ENCODE peak calls at places on chromosomes 5 and 9, in seven cellular contexts. R, C, S, E, K, Y and Q are unnamed samples.

GRCh38 chr9:105959491-105959890 is 265.1 kb downstream of the TMEM38B start:
- DNase-seq in Y (no peak), E (no peak), S (no peak), R (no peak), C (no peak), K (no peak), Q (no peak)

GRCh38 chr9:91724609-91725505 is 225.2 kb downstream of the ROR2 start:
- DNase-seq in E (no peak), S (no peak), K (no peak), Y (no peak), R (no peak), C (no peak), Q (no peak)

GRCh38 chr5:63401434-63402046 is 560.7 kb downstream of the HTR1A start:
- DNase-seq in Y (peak), R (peak), E (peak), C (peak), S (peak), K (peak), Q (peak)

GRCh38 chr5:454936-455335 is 12.0 kb downstream of the EXOC3 start:
- DNase-seq in C (no peak), E (peak), R (no peak), S (no peak), K (no peak), Y (no peak), Q (no peak)

GRCh38 chr9:126564128-126564527 is 49.6 kb upstream of the LMX1B start:
- DNase-seq in E (no peak), S (no peak), C (no peak), K (no peak), R (no peak), Y (no peak), Q (no peak)

GRCh38 chr5:122182491-122182921 is 53.2 kb downstream of the ZNF474 start:
- DNase-seq in E (peak), S (no peak), Y (no peak), R (no peak), K (no peak), C (no peak), Q (no peak)

GRCh38 chr9:116550728-116551436 is 136.2 kb upstream of the TRIM32 start:
- DNase-seq in E (no peak), S (no peak), K (no peak), C (no peak), R (no peak), Y (no peak), Q (no peak)

GRCh38 chr9:126860757-126861466 is 473 bp downstream of the ZBTB34 start:
- DNase-seq in R (no peak), Y (peak), C (no peak), K (peak), E (peak), S (no peak), Q (peak)

GRCh38 chr9:133254471-133254870 is 20.5 kb downstream of the ABO start:
- DNase-seq in C (no peak), Y (no peak), E (no peak), S (no peak), R (no peak), K (no peak), Q (no peak)

GRCh38 chr9:129143461-129143927 is 32.3 kb downstream of the PTPA start:
- DNase-seq in R (no peak), K (peak), Y (no peak), C (no peak), E (peak), S (peak), Q (no peak)

GRCh38 chr5:54415896-54416640 is 39.4 kb upstream of the HSPB3 start:
- DNase-seq in Y (no peak), S (no peak), R (no peak), C (no peak), K (no peak), E (no peak), Q (no peak)

GRCh38 chr5:145975361-145976066 is 39.1 kb downstream of the SH3RF2 start:
- DNase-seq in R (no peak), Y (no peak), C (peak), E (no peak), S (peak), K (no peak), Q (peak)

GRCh38 chr9:86940774-86941173 is 6.5 kb downstream of the GAS1 start:
- DNase-seq in K (no peak), S (no peak), R (no peak), Y (no peak), C (no peak), E (no peak), Q (no peak)

GRCh38 chr5:61472172-61472958 is 140.3 kb downstream of the ZSWIM6 start:
- DNase-seq in K (no peak), R (no peak), S (no peak), Y (no peak), E (no peak), C (no peak), Q (no peak)

GRCh38 chr5:158589939-158590338 is 509.8 kb downstream of the EBF1 start:
- DNase-seq in K (no peak), R (no peak), E (no peak), C (no peak), Y (no peak), S (no peak), Q (no peak)

GRCh38 chr9:93020785-93021670 is 37.5 kb upstream of the SUSD3 start:
- DNase-seq in S (no peak), C (no peak), K (no peak), R (no peak), E (no peak), Y (no peak), Q (no peak)

GRCh38 chr5:148928141-148928540 is 101.7 kb downstream of the ADRB2 start:
- DNase-seq in E (no peak), S (no peak), R (no peak), C (no peak), K (no peak), Y (no peak), Q (no peak)

GRCh38 chr5:78627175-78627574 is 21.4 kb downstream of the LHFPL2 start:
- DNase-seq in K (peak), Y (no peak), R (no peak), E (no peak), S (no peak), C (no peak), Q (no peak)

GRCh38 chr9:90219548-90220118 is 423.0 kb downstream of the DIRAS2 start:
- DNase-seq in R (no peak), C (no peak), S (peak), K (peak), Y (peak), E (peak), Q (peak)

GRCh38 chr9:127506814-127507750 is 55.8 kb downstream of the LRSAM1 start:
- DNase-seq in K (peak), E (no peak), Y (peak), S (no peak), C (no peak), R (no peak), Q (no peak)

GRCh38 chr9:109912726-109913460 is 132.9 kb downstream of the PALM2AKAP2 start:
- DNase-seq in E (no peak), Y (no peak), S (no peak), K (no peak), C (no peak), R (no peak), Q (no peak)

GRCh38 chr9:84791608-84792007 is 122.1 kb downstream of the NTRK2 start:
- DNase-seq in R (no peak), C (no peak), K (no peak), S (no peak), E (no peak), Y (no peak), Q (no peak)

GRCh38 chr9:128916204-128916603 is 4.6 kb upstream of the PHYHD1 start:
- DNase-seq in Y (no peak), R (no peak), S (no peak), E (no peak), C (no peak), K (no peak), Q (no peak)

GRCh38 chr5:125525356-125525755 is 778.9 kb upstream of the ZNF608 start:
- DNase-seq in E (no peak), C (no peak), R (no peak), K (no peak), Y (no peak), S (no peak), Q (no peak)

GRCh38 chr5:39520232-39520572 is 95.4 kb upstream of the DAB2 start:
- DNase-seq in C (no peak), S (no peak), E (no peak), R (no peak), Y (no peak), K (no peak), Q (no peak)

GRCh38 chr5:72956324-72957140 is 691 bp downstream of the FCHO2 start:
- DNase-seq in R (no peak), E (peak), C (no peak), Y (peak), K (peak), S (peak), Q (peak)

GRCh38 chr5:80083115-80083890 is 48.2 kb downstream of the THBS4 start:
- DNase-seq in C (peak), K (peak), R (no peak), S (peak), Y (peak), E (peak), Q (peak)

GRCh38 chr5:150461231-150461630 is 11.7 kb upstream of the RPS14 start:
- DNase-seq in C (no peak), R (peak), E (peak), Y (no peak), K (peak), S (no peak), Q (no peak)

GRCh38 chr9:82546131-82546530 is 516.8 kb downstream of the RASEF start:
- DNase-seq in K (no peak), C (no peak), E (no peak), R (no peak), S (no peak), Y (no peak), Q (no peak)

GRCh38 chr5:69493235-69493925 is 790 bp downstream of the OCLN start:
- DNase-seq in K (no peak), Y (peak), C (no peak), E (peak), R (no peak), S (no peak), Q (peak)

GRCh38 chr5:154901276-154901675 is 36.7 kb downstream of the GEMIN5 start:
- DNase-seq in C (no peak), R (no peak), E (no peak), S (no peak), Y (no peak), K (no peak), Q (no peak)

DNA sequence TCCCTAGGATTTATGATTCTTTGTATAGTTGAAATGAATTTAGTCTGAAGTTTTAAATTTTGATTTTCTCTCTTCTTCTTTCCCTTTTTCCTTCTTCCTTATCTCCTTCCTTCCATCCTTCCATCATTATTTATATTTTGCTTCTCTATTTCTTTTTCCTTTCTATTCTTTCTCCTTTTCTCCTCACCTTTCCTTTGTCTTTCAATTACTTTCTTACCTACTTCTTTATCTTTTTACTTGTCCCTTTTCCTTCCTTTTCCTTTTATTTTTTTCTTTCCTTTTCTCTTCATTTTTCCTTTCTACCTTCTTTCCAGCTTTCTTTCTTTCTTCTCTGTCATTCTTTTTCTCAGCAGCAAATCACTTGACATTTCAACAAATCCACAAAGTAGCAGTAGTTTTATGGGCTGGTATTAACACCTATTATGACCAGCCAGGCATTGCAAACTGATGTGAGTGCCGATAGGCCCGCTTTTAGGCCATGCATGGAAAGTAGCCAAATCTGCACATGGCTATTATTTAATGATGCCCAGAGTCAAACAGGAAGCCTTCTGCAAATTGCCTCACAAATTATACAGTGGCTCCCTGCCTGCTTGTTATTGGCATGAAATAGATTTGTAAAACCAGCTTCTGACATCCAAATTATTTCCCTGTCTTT is 37.1 kb upstream of the NR3C1 start:
- DNase-seq in K (no peak), R (no peak), C (no peak), S (no peak), E (no peak), Y (no peak), Q (no peak)
- TF ChIP-seq SP1 in K (no peak), R (no peak), C (no peak), S (no peak), E (no peak), Y (no peak), Q (no peak)

GRCh38 chr5:92222449-92222848 is 839.3 kb upstream of the ARRDC3 start:
- DNase-seq in E (peak), Y (no peak), C (peak), R (no peak), S (no peak), K (no peak), Q (no peak)
- TF ChIP-seq SP1 in E (no peak), Y (no peak), C (no peak), R (no peak), S (no peak), K (no peak), Q (no peak)

GRCh38 chr5:177419045-177419444 is 7.4 kb upstream of the GRK6 start:
- DNase-seq in K (no peak), C (no peak), Y (no peak), R (no peak), S (no peak), E (no peak), Q (no peak)
- TF ChIP-seq SP1 in K (no peak), C (no peak), Y (no peak), R (no peak), S (no peak), E (no peak), Q (no peak)

GRCh38 chr5:167918492-167919267 is 372.8 kb upstream of the WWC1 start:
- DNase-seq in K (no peak), Y (no peak), E (no peak), C (no peak), S (no peak), R (no peak), Q (no peak)
- TF ChIP-seq SP1 in K (no peak), Y (no peak), E (no peak), C (no peak), S (no peak), R (no peak), Q (no peak)